ENCODE peak calls at places on chromosome 14, in eight cellular contexts. T is lower leg skin; J is CD8-positive, alpha-beta T cell; Z is nucleus accumbens; L is B cell; S is CD8-positive, alpha-beta memory T cell; R is tibial nerve; W is stimulated activated CD8-positive, alpha-beta memory T cell treated with anti-CD3 and anti-CD28 coated beads, Interleukin-12 subunit alpha, Interleukin-12 subunit beta, amount 100 ng/mL, for 1 hour. K is an unnamed sample.

GRCh38 chr14:75259946-75260545 is 18.6 kb upstream of the FOS start:
- DNase-seq in T (no peak), J (no peak), Z (no peak), L (no peak), S (no peak), R (no peak), W (no peak), K (no peak)

GRCh38 chr14:57848786-57849185 is 17.1 kb downstream of the SLC35F4 start:
- DNase-seq in T (no peak), J (no peak), Z (no peak), L (no peak), S (no peak), R (no peak), W (no peak), K (no peak)

GRCh38 chr14:51304428-51304827 is 64.4 kb downstream of the TMX1 start:
- DNase-seq in T (no peak), J (no peak), Z (no peak), L (no peak), S (no peak), R (no peak), W (no peak), K (no peak)

GRCh38 chr14:87745507-87746118 is 247.4 kb downstream of the GALC start:
- DNase-seq in T (no peak), J (no peak), Z (no peak), L (no peak), S (no peak), R (no peak), W (no peak), K (no peak)

GRCh38 chr14:93880025-93880820 is 46.9 kb upstream of the FAM181A start:
- DNase-seq in T (no peak), J (no peak), Z (no peak), L (no peak), S (no peak), R (no peak), W (no peak), K (no peak)

GRCh38 chr14:72961579-72962335 is 35.5 kb downstream of the DCAF4 start:
- DNase-seq in T (no peak), J (no peak), Z (no peak), L (no peak), S (no peak), R (no peak), W (no peak), K (no peak)

GRCh38 chr14:24343795-24344660 is 4.2 kb upstream of the RIPK3 start:
- DNase-seq in T (no peak), J (no peak), Z (no peak), L (no peak), S (no peak), R (no peak), W (no peak), K (no peak)

GRCh38 chr14:88242426-88242825 is 80.6 kb downstream of the KCNK10 start:
- DNase-seq in T (no peak), J (no peak), Z (no peak), L (no peak), S (no peak), R (no peak), W (no peak), K (no peak)

GRCh38 chr14:73712540-73713141 is 1.5 kb downstream of the PNMA1 start:
- DNase-seq in T (no peak), J (peak), Z (no peak), L (no peak), S (peak), R (no peak), W (no peak), K (no peak)

GRCh38 chr14:53450871-53451270 is 297.7 kb upstream of the DDHD1 start:
- DNase-seq in T (no peak), J (no peak), Z (no peak), L (no peak), S (no peak), R (no peak), W (no peak), K (peak)

GRCh38 chr14:55948399-55948798 is 169.8 kb upstream of the PELI2 start:
- DNase-seq in T (no peak), J (no peak), Z (no peak), L (no peak), S (no peak), R (no peak), W (no peak), K (no peak)

GRCh38 chr14:100677152-100677924 is 49.4 kb upstream of the DLK1 start:
- DNase-seq in T (no peak), J (no peak), Z (no peak), L (no peak), S (no peak), R (no peak), W (no peak), K (no peak)

K was measured in prostate gland.